ENCODE peak calls at places on chromosomes 13 and 19, in ten cellular contexts. B is right lobe of liver, F is Peyer's patch, S is uterus, K is heart left ventricle, L is fibroblast of the aortic adventitia, D is AG10803, H is AG09319, G is transverse colon, O is glutamatergic neuron. C is an unnamed sample.
A peak's percentile ranks its signal among the peaks of the same experiment; 100 is the strongest.

GRCh38 chr19:31518626-31519025 is 169.4 kb upstream of the TSHZ3 start:
- DNase-seq in B (no peak), F (no peak), S (no peak), K (no peak), L (no peak), D (no peak), H (no peak), G (peak; percentile 10), O (no peak), C (no peak)

GRCh38 chr13:36421447-36421846 is 10.8 kb upstream of the CCNA1 start:
- DNase-seq in B (no peak), F (no peak), S (no peak), K (no peak), L (peak; percentile 43), D (peak; percentile 11), H (no peak), G (no peak), O (no peak), C (peak; percentile 49)

GRCh38 chr13:58461217-58461616 is 829.7 kb downstream of the PCDH17 start:
- DNase-seq in B (no peak), F (no peak), S (no peak), K (no peak), L (no peak), D (no peak), H (no peak), G (no peak), O (no peak), C (no peak)

GRCh38 chr13:110421696-110422395 is 114.8 kb downstream of the COL4A2 start:
- DNase-seq in B (no peak), F (no peak), S (no peak), K (no peak), L (peak; percentile 33), D (peak; percentile 83), H (no peak), G (no peak), O (no peak), C (peak; percentile 96)

GRCh38 chr13:98447881-98448641 is 128.8 kb downstream of the STK24 start:
- DNase-seq in B (no peak), F (peak; percentile 72), S (peak; percentile 63), K (no peak), L (no peak), D (peak; percentile 43), H (no peak), G (no peak), O (peak; percentile 84), C (peak; percentile 38)

GRCh38 chr19:5025027-5025426 is 56.1 kb downstream of the KDM4B start:
- DNase-seq in B (no peak), F (no peak), S (no peak), K (no peak), L (no peak), D (no peak), H (no peak), G (no peak), O (no peak), C (no peak)

GRCh38 chr13:22789027-22789593 is 391.7 kb upstream of the SGCG start:
- DNase-seq in B (no peak), F (no peak), S (no peak), K (no peak), L (no peak), D (no peak), H (no peak), G (no peak), O (no peak), C (no peak)

GRCh38 chr13:24456396-24456795 is 56.2 kb downstream of the PARP4 start:
- DNase-seq in B (no peak), F (no peak), S (no peak), K (no peak), L (no peak), D (no peak), H (no peak), G (no peak), O (no peak), C (no peak)

GRCh38 chr19:30309983-30310805 is 62.0 kb upstream of the ZNF536 start:
- DNase-seq in B (no peak), F (no peak), S (no peak), K (no peak), L (no peak), D (no peak), H (no peak), G (no peak), O (no peak), C (no peak)

GRCh38 chr13:107203146-107203847 is 635.4 kb upstream of the ARGLU1 start:
- DNase-seq in B (no peak), F (no peak), S (no peak), K (no peak), L (peak; percentile 0), D (peak; percentile 1), H (no peak), G (no peak), O (peak; percentile 46), C (no peak)

GRCh38 chr19:56069642-56070041 is 51.5 kb downstream of the ZNF787 start:
- DNase-seq in B (no peak), F (no peak), S (no peak), K (no peak), L (no peak), D (no peak), H (no peak), G (no peak), O (no peak), C (no peak)

GRCh38 chr19:56066152-56067023 is 54.7 kb downstream of the ZNF787 start:
- DNase-seq in B (peak; percentile 80), F (peak; percentile 40), S (peak; percentile 48), K (peak; percentile 61), L (peak; percentile 40), D (peak; percentile 22), H (no peak), G (peak; percentile 71), O (peak; percentile 85), C (peak; percentile 27)

GRCh38 chr19:56076413-56076998 is 44.6 kb downstream of the ZNF787 start:
- DNase-seq in B (peak; percentile 38), F (peak; percentile 54), S (no peak), K (peak; percentile 49), L (peak; percentile 73), D (peak; percentile 45), H (peak; percentile 20), G (peak; percentile 67), O (peak; percentile 84), C (peak; percentile 48)

GRCh38 chr19:56071151-56071550 is 49.9 kb downstream of the ZNF787 start:
- DNase-seq in B (peak; percentile 77), F (no peak), S (no peak), K (no peak), L (no peak), D (no peak), H (no peak), G (no peak), O (peak; percentile 39), C (no peak)
- TF ChIP-seq CTCF in B (peak; percentile 55), F (no peak), S (no peak), K (no peak), L (peak; percentile 24), D (peak; percentile 40), H (peak; percentile 27), G (no peak), O (peak; percentile 15), C (no peak)

GRCh38 chr19:45278087-45278486 is 27.0 kb downstream of the MARK4 start:
- DNase-seq in B (no peak), F (no peak), S (no peak), K (no peak), L (no peak), D (no peak), H (no peak), G (no peak), O (no peak), C (no peak)
- TF ChIP-seq CTCF in B (no peak), F (no peak), S (no peak), K (no peak), L (no peak), D (no peak), H (no peak), G (no peak), O (no peak), C (no peak)

GRCh38 chr19:11698231-11698630 is 40.5 kb downstream of the ZNF823 start:
- DNase-seq in B (no peak), F (no peak), S (no peak), K (no peak), L (no peak), D (no peak), H (no peak), G (no peak), O (no peak), C (no peak)

GRCh38 chr19:11694533-11695439 is 44.0 kb downstream of the ZNF823 start:
- DNase-seq in B (peak; percentile 93), F (peak; percentile 81), S (peak; percentile 96), K (peak; percentile 96), L (peak; percentile 84), D (peak; percentile 89), H (peak; percentile 75), G (peak; percentile 97), O (peak; percentile 98), C (peak; percentile 90)

GRCh38 chr19:11697284-11697855 is 41.4 kb downstream of the ZNF823 start:
- DNase-seq in B (no peak), F (no peak), S (no peak), K (no peak), L (no peak), D (peak; percentile 16), H (no peak), G (no peak), O (no peak), C (no peak)

GRCh38 chr19:11692127-11692790 is 46.5 kb downstream of the ZNF823 start:
- DNase-seq in B (no peak), F (no peak), S (no peak), K (no peak), L (no peak), D (no peak), H (no peak), G (no peak), O (no peak), C (no peak)

GRCh38 chr19:11693505-11694499 is 44.9 kb downstream of the ZNF823 start:
- DNase-seq in B (no peak), F (no peak), S (no peak), K (no peak), L (peak; percentile 61), D (peak; percentile 93), H (peak; percentile 70), G (no peak), O (no peak), C (peak; percentile 32)
- TF ChIP-seq CTCF in B (no peak), F (no peak), S (no peak), K (no peak), L (no peak), D (no peak), H (no peak), G (no peak), O (no peak), C (peak; percentile 2)

GRCh38 chr13:39415003-39415402 is 188.0 kb downstream of the LHFPL6 start:
- DNase-seq in B (no peak), F (no peak), S (peak; percentile 41), K (no peak), L (peak; percentile 96), D (peak; percentile 69), H (no peak), G (no peak), O (no peak), C (peak; percentile 70)

GRCh38 chr13:39417643-39418042 is 185.3 kb downstream of the LHFPL6 start:
- DNase-seq in B (no peak), F (no peak), S (no peak), K (no peak), L (peak; percentile 57), D (peak; percentile 52), H (no peak), G (no peak), O (no peak), C (peak; percentile 77)

GRCh38 chr13:39417131-39417530 is 185.9 kb downstream of the LHFPL6 start:
- DNase-seq in B (no peak), F (no peak), S (no peak), K (no peak), L (no peak), D (no peak), H (no peak), G (no peak), O (peak; percentile 26), C (peak; percentile 15)

GRCh38 chr13:39414339-39414738 is 188.7 kb downstream of the LHFPL6 start:
- DNase-seq in B (no peak), F (no peak), S (no peak), K (no peak), L (no peak), D (no peak), H (no peak), G (no peak), O (no peak), C (no peak)

GRCh38 chr13:39415403-39415802 is 187.6 kb downstream of the LHFPL6 start:
- DNase-seq in B (peak; percentile 29), F (no peak), S (peak; percentile 53), K (peak; percentile 67), L (peak; percentile 72), D (peak; percentile 54), H (no peak), G (no peak), O (peak; percentile 34), C (peak; percentile 51)
- TF ChIP-seq CTCF in B (peak; percentile 36), F (no peak), S (peak; percentile 40), K (peak; percentile 64), L (peak; percentile 67), D (peak; percentile 60), H (peak; percentile 62), G (peak; percentile 27), O (no peak), C (peak; percentile 64)